ENCODE peak calls at places on chromosomes 13 and 19, in ten cellular contexts. W, G, X, Q, Z, U, E, Y, B and J are unnamed samples.
A peak's percentile ranks its signal among the peaks of the same experiment; 100 is the strongest.

GRCh38 chr19:37217533-37217854 is 520 bp upstream of the ZNF383 start:
- DNase-seq in W (no peak), Z (no peak), X (no peak), Y (no peak), Q (no peak), B (no peak), E (no peak), U (no peak), G (no peak), J (no peak)

GRCh38 chr13:112903606-112904195 is 65.3 kb upstream of the MCF2L start:
- DNase-seq in Y (no peak), E (no peak), Z (no peak), B (no peak), U (no peak), W (peak; percentile 93), G (no peak), Q (no peak), X (no peak), J (no peak)

GRCh38 chr13:76596216-76596615 is 290.0 kb downstream of the KCTD12 start:
- DNase-seq in B (no peak), Q (no peak), Z (no peak), Y (no peak), U (no peak), X (no peak), E (no peak), W (no peak), G (no peak), J (no peak)

GRCh38 chr13:56622840-56623239 is 517.9 kb upstream of the PRR20A start:
- DNase-seq in B (no peak), E (no peak), Q (no peak), Z (no peak), Y (no peak), W (no peak), U (no peak), X (no peak), G (no peak), J (no peak)

GRCh38 chr13:60134376-60134775 is 29.4 kb downstream of the DIAPH3 start:
- DNase-seq in Z (peak; percentile 79), Y (no peak), B (no peak), U (no peak), X (no peak), G (no peak), Q (peak; percentile 45), W (no peak), E (no peak), J (no peak)

GRCh38 chr19:48351341-48351752 is 12.4 kb downstream of the TMEM143 start:
- DNase-seq in E (no peak), Z (peak; percentile 80), X (peak; percentile 67), W (peak; percentile 71), B (peak; percentile 56), Q (peak; percentile 66), U (peak; percentile 76), G (peak; percentile 73), Y (peak; percentile 78), J (no peak)

GRCh38 chr19:58037927-58038687 is 4.3 kb downstream of the ZSCAN1 start:
- DNase-seq in U (no peak), E (peak; percentile 71), W (peak; percentile 85), B (no peak), X (no peak), Y (no peak), Q (no peak), G (no peak), Z (peak; percentile 70), J (no peak)

GRCh38 chr19:38733493-38734175 is 10.6 kb downstream of the CAPN12 start:
- DNase-seq in W (no peak), B (no peak), Y (no peak), G (peak; percentile 26), E (peak; percentile 29), X (no peak), Z (no peak), U (peak; percentile 51), Q (no peak), J (no peak)

GRCh38 chr19:13044160-13044853 is 49.0 kb downstream of the NFIX start:
- DNase-seq in Q (no peak), Y (no peak), W (no peak), B (no peak), Z (no peak), U (no peak), E (no peak), X (peak; percentile 56), G (no peak), J (no peak)

GRCh38 chr13:41017153-41017552 is 2.0 kb downstream of the ELF1 start:
- DNase-seq in E (no peak), Z (no peak), Y (no peak), Q (no peak), G (no peak), W (peak; percentile 42), B (no peak), U (no peak), X (no peak), J (no peak)

GRCh38 chr19:38869836-38870607 is 8.1 kb downstream of the RINL start:
- DNase-seq in B (peak; percentile 79), Y (peak; percentile 82), Q (peak; percentile 66), G (peak; percentile 88), E (peak; percentile 73), U (peak; percentile 90), X (no peak), Z (peak; percentile 90), W (peak; percentile 90), J (peak; percentile 55)

GRCh38 chr13:87089391-87089790 is 581.8 kb upstream of the SLITRK5 start:
- DNase-seq in Q (no peak), B (no peak), W (no peak), Z (peak; percentile 48), Y (no peak), U (no peak), X (peak; percentile 47), E (no peak), G (no peak), J (no peak)

GRCh38 chr19:10555613-10555979 is 10.2 kb downstream of the KRI1 start:
- DNase-seq in U (no peak), Y (no peak), B (no peak), Z (no peak), Q (no peak), E (no peak), X (no peak), W (no peak), G (no peak), J (no peak)

GRCh38 chr19:48244289-48244688 is 11.4 kb downstream of the CARD8 start:
- DNase-seq in W (no peak), X (peak; percentile 12), B (no peak), E (no peak), U (no peak), Y (no peak), Z (peak; percentile 45), Q (no peak), G (no peak), J (no peak)

GRCh38 chr19:56314018-56314583 is 538 bp downstream of the ZSCAN5A start:
- DNase-seq in E (no peak), X (peak; percentile 18), Y (no peak), Z (peak; percentile 83), W (no peak), B (no peak), U (no peak), Q (no peak), G (no peak), J (no peak)

GRCh38 chr13:90706631-90707030 is 640.9 kb upstream of the MIR17HG start:
- DNase-seq in G (no peak), W (no peak), E (no peak), B (no peak), U (no peak), Z (no peak), Y (no peak), X (no peak), Q (no peak), J (no peak)

GRCh38 chr13:98951266-98951665 is 26.6 kb downstream of the DOCK9 start:
- DNase-seq in G (no peak), X (no peak), Q (no peak), E (no peak), W (no peak), Y (no peak), U (no peak), B (no peak), Z (no peak), J (no peak)

DNA sequence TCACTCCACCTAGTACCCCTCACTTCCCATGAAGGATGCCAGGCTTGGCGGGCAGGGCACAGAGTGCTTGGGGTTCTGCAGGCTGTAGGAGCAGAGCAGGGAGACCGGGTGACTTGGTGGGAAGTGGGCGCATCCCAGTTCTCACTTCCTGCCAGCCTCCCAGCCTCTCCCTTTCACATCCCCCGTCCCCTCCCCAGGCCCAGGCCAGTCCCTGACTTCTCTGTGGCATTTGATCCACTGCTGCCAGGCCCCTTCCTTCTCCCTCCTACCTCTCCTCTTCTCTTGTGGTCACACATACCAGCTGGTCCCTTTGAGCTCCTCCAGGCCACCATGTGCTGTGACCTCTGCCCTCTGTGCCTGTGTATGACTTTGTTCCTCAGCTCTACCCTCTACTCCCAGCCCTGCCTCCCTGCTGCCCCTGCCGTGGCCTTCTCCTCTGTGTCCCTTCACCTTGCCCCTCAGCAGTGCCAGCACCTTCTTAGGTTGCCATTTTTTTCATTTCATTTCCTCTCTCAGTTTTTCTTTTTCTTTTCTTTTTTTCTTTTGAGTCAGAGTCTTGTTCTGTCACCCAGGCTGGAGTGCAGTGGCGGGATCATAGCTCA is 19.5 kb downstream of the MYO1F start:
- DNase-seq in G (no peak), X (no peak), U (no peak), Y (no peak), Q (no peak), B (no peak), Z (no peak), E (no peak), W (no peak), J (no peak)
- H3K27ac ChIP-seq in G (no peak overlapping the region), X (no peak overlapping the region), U (no peak overlapping the region), Y (no peak overlapping the region), Q (no peak overlapping the region), B (no peak overlapping the region), Z (no peak overlapping the region), E (no peak overlapping the region), W (no peak overlapping the region), J (no peak overlapping the region)

DNA sequence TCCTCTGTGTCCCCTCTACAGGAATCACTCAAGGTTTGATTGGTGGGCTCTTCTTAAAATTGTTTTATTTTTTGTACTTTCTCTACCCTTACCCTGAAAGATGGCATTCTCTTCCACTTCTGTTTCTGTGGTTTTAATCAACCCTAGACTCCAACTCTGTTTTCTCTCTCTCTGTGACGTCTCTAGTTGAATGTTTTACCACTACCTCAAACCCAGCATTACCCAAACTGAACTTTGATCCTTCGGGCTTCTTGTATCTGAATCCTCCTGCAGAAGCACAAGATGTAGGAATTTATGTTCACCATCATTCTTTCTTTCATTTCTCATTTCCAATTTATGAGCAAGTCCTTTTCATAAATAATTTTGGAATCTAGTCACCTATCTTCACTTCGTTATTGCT is 39.9 kb downstream of the PCCA start:
- DNase-seq in G (no peak), X (no peak), Z (no peak), W (no peak), E (no peak), U (no peak), B (no peak), Y (no peak), Q (no peak), J (no peak)
- H3K27ac ChIP-seq in G (no peak overlapping the region), X (no peak overlapping the region), Z (no peak overlapping the region), W (no peak overlapping the region), E (no peak overlapping the region), U (no peak overlapping the region), B (no peak overlapping the region), Y (no peak overlapping the region), Q (no peak overlapping the region), J (no peak overlapping the region)

GRCh38 chr13:48093588-48093987 is 1.3 kb downstream of the MED4 start:
- DNase-seq in Z (no peak), W (no peak), Y (no peak), E (no peak), G (no peak), B (no peak), Q (no peak), U (no peak), X (no peak), J (no peak)
- H3K27ac ChIP-seq in Z (no peak overlapping the region), W (no peak overlapping the region), Y (no peak overlapping the region), E (no peak overlapping the region), G (no peak overlapping the region), B (no peak overlapping the region), Q (no peak overlapping the region), U (no peak overlapping the region), X (no peak overlapping the region), J (no peak overlapping the region)

GRCh38 chr19:45578861-45579260 is 5.7 kb downstream of the OPA3 start:
- DNase-seq in G (no peak), Y (no peak), Z (no peak), U (no peak), W (no peak), E (no peak), X (no peak), Q (no peak), B (no peak), J (no peak)
- H3K27ac ChIP-seq in G (peak overlapping the region; percentile 43), Y (no peak overlapping the region), Z (no peak overlapping the region), U (no peak overlapping the region), W (no peak overlapping the region), E (no peak overlapping the region), X (peak overlapping the region; percentile 62), Q (no peak overlapping the region), B (peak overlapping the region; percentile 53), J (no peak overlapping the region)